ENCODE peak calls at places on chromosomes 11 and 22, in eight cellular contexts. R, J, G, W, M, K, H and L are unnamed samples.

GRCh38 chr22:49866646-49867045 is 13.0 kb downstream of the ZBED4 start:
- DNase-seq in R (no peak), W (no peak), M (no peak), G (no peak), H (no peak), J (no peak), K (no peak), L (no peak)

GRCh38 chr11:122676638-122677037 is 21.1 kb downstream of the UBASH3B start:
- DNase-seq in W (no peak), M (no peak), R (no peak), K (no peak), G (no peak), J (no peak), H (peak), L (no peak)

GRCh38 chr22:27885977-27886842 is 32.8 kb downstream of the PITPNB start:
- DNase-seq in J (peak), K (peak), H (no peak), W (peak), R (peak), M (peak), G (peak), L (peak)

GRCh38 chr11:97990162-97990920 is 1030.4 kb upstream of the CNTN5 start:
- DNase-seq in M (no peak), H (no peak), G (no peak), W (peak), R (peak), J (no peak), K (no peak), L (no peak)

GRCh38 chr11:117143390-117143789 is 697 bp upstream of the PAFAH1B2 start:
- DNase-seq in W (peak), M (peak), J (no peak), R (peak), K (no peak), G (peak), H (no peak), L (no peak)

GRCh38 chr11:70206977-70207376 is 3.9 kb downstream of the FADD start:
- DNase-seq in H (no peak), K (no peak), R (no peak), W (no peak), G (no peak), J (no peak), M (no peak), L (no peak)

GRCh38 chr11:28518825-28519224 is 410.6 kb downstream of the METTL15 start:
- DNase-seq in G (no peak), K (no peak), M (no peak), R (no peak), W (no peak), J (no peak), H (no peak), L (no peak)

GRCh38 chr11:35617687-35618496 is at the start of gene FJX1:
- DNase-seq in R (peak), G (peak), K (peak), J (no peak), M (no peak), W (peak), H (peak), L (peak)

GRCh38 chr11:114160884-114161283 is 101.4 kb downstream of the ZBTB16 start:
- DNase-seq in J (no peak), H (no peak), K (no peak), M (no peak), R (no peak), G (no peak), W (no peak), L (no peak)

GRCh38 chr11:128210148-128210940 is 377.0 kb downstream of the ETS1 start:
- DNase-seq in H (no peak), G (peak), M (no peak), K (no peak), J (no peak), W (peak), R (peak), L (no peak)

GRCh38 chr11:34480339-34480738 is 33.3 kb downstream of the ELF5 start:
- DNase-seq in J (no peak), K (no peak), R (peak), H (no peak), M (no peak), G (no peak), W (no peak), L (no peak)

GRCh38 chr11:9001736-9002135 is 2.1 kb downstream of the NRIP3 start:
- DNase-seq in G (no peak), R (peak), M (no peak), J (no peak), K (no peak), H (no peak), W (peak), L (no peak)

GRCh38 chr11:95289378-95289777 is 58.4 kb upstream of the SESN3 start:
- DNase-seq in R (no peak), W (no peak), G (no peak), J (no peak), K (no peak), H (no peak), M (no peak), L (no peak)

GRCh38 chr11:128741928-128742327 is 48.1 kb downstream of the FLI1 start:
- DNase-seq in K (no peak), R (no peak), H (no peak), G (no peak), M (no peak), W (no peak), J (no peak), L (no peak)

GRCh38 chr11:126544311-126545056 is 189.0 kb downstream of the ST3GAL4 start:
- DNase-seq in G (peak), K (peak), R (peak), H (no peak), W (peak), M (no peak), J (no peak), L (peak)